ENCODE peak calls at places on chromosomes 2 and 18, in ten cellular contexts. One of them, this sample, is unnamed.

GRCh38 chr2:159256159-159256558 is 30.3 kb downstream of the WDSUB1 start:
- DNase-seq in WTC11: no peak
- DNase-seq in B cell: no peak
- DNase-seq in HT-29: no peak
- DNase-seq in GM23248: no peak
- DNase-seq in myocyte: no peak
- DNase-seq in foreskin fibroblast: peak; percentile 80
- DNase-seq in activated naive CD4-positive, alpha-beta T cell treated with anti-CD3 and anti-CD28 coated beads for 36 hours: no peak
- DNase-seq in NB4: no peak
- DNase-seq in ureter: no peak
- DNase-seq in this sample: no peak

GRCh38 chr2:2653221-2653620 is 322.1 kb upstream of the MYT1L start:
- DNase-seq in activated naive CD4-positive, alpha-beta T cell treated with anti-CD3 and anti-CD28 coated beads for 36 hours: no peak
- DNase-seq in ureter: no peak
- DNase-seq in myocyte: no peak
- DNase-seq in NB4: no peak
- DNase-seq in WTC11: no peak
- DNase-seq in GM23248: no peak
- DNase-seq in B cell: no peak
- DNase-seq in HT-29: no peak
- DNase-seq in foreskin fibroblast: no peak
- DNase-seq in this sample: no peak

GRCh38 chr2:188414869-188415753 is 123.4 kb downstream of the GULP1 start:
- DNase-seq in GM23248: peak; percentile 6
- DNase-seq in HT-29: no peak
- DNase-seq in foreskin fibroblast: peak; percentile 21
- DNase-seq in WTC11: no peak
- DNase-seq in NB4: no peak
- DNase-seq in activated naive CD4-positive, alpha-beta T cell treated with anti-CD3 and anti-CD28 coated beads for 36 hours: no peak
- DNase-seq in ureter: no peak
- DNase-seq in myocyte: no peak
- DNase-seq in B cell: no peak
- DNase-seq in this sample: no peak

GRCh38 chr2:224211821-224212220 is 172.7 kb upstream of the SERPINE2 start:
- DNase-seq in B cell: no peak
- DNase-seq in activated naive CD4-positive, alpha-beta T cell treated with anti-CD3 and anti-CD28 coated beads for 36 hours: no peak
- DNase-seq in foreskin fibroblast: no peak
- DNase-seq in WTC11: no peak
- DNase-seq in ureter: no peak
- DNase-seq in NB4: no peak
- DNase-seq in GM23248: peak; percentile 6
- DNase-seq in myocyte: no peak
- DNase-seq in HT-29: no peak
- DNase-seq in this sample: no peak

GRCh38 chr2:129753261-129753660 is 226.2 kb upstream of the RAB6C start:
- DNase-seq in myocyte: no peak
- DNase-seq in GM23248: no peak
- DNase-seq in WTC11: no peak
- DNase-seq in foreskin fibroblast: no peak
- DNase-seq in B cell: no peak
- DNase-seq in NB4: no peak
- DNase-seq in ureter: no peak
- DNase-seq in activated naive CD4-positive, alpha-beta T cell treated with anti-CD3 and anti-CD28 coated beads for 36 hours: no peak
- DNase-seq in HT-29: no peak
- DNase-seq in this sample: no peak

GRCh38 chr2:187055463-187055862 is 206.5 kb upstream of the ZSWIM2 start:
- DNase-seq in NB4: peak; percentile 32
- DNase-seq in B cell: no peak
- DNase-seq in foreskin fibroblast: peak; percentile 25
- DNase-seq in activated naive CD4-positive, alpha-beta T cell treated with anti-CD3 and anti-CD28 coated beads for 36 hours: no peak
- DNase-seq in HT-29: peak; percentile 6
- DNase-seq in ureter: no peak
- DNase-seq in GM23248: no peak
- DNase-seq in WTC11: no peak
- DNase-seq in myocyte: peak; percentile 16
- DNase-seq in this sample: no peak

GRCh38 chr2:13193900-13194299 is 477.2 kb downstream of the TRIB2 start:
- DNase-seq in foreskin fibroblast: peak; percentile 1
- DNase-seq in NB4: peak; percentile 49
- DNase-seq in activated naive CD4-positive, alpha-beta T cell treated with anti-CD3 and anti-CD28 coated beads for 36 hours: no peak
- DNase-seq in myocyte: peak; percentile 43
- DNase-seq in B cell: no peak
- DNase-seq in WTC11: no peak
- DNase-seq in ureter: no peak
- DNase-seq in HT-29: no peak
- DNase-seq in GM23248: peak; percentile 54
- DNase-seq in this sample: no peak

GRCh38 chr18:45774065-45774521 is 50.1 kb downstream of the SLC14A1 start:
- DNase-seq in B cell: no peak
- DNase-seq in myocyte: peak; percentile 31
- DNase-seq in activated naive CD4-positive, alpha-beta T cell treated with anti-CD3 and anti-CD28 coated beads for 36 hours: no peak
- DNase-seq in GM23248: peak; percentile 54
- DNase-seq in NB4: peak; percentile 57
- DNase-seq in WTC11: no peak
- DNase-seq in HT-29: peak; percentile 61
- DNase-seq in ureter: no peak
- DNase-seq in foreskin fibroblast: peak; percentile 48
- DNase-seq in this sample: no peak

GRCh38 chr2:55047677-55048299 is 2.5 kb downstream of the RTN4 start:
- DNase-seq in myocyte: peak; percentile 61
- DNase-seq in HT-29: peak; percentile 76
- DNase-seq in ureter: no peak
- DNase-seq in NB4: peak; percentile 88
- DNase-seq in WTC11: no peak
- DNase-seq in activated naive CD4-positive, alpha-beta T cell treated with anti-CD3 and anti-CD28 coated beads for 36 hours: no peak
- DNase-seq in foreskin fibroblast: peak; percentile 46
- DNase-seq in B cell: peak; percentile 27
- DNase-seq in GM23248: peak; percentile 73
- DNase-seq in this sample: peak; percentile 63

GRCh38 chr2:102585704-102586404 is 33.5 kb upstream of the SLC9A2 start:
- DNase-seq in NB4: no peak
- DNase-seq in B cell: no peak
- DNase-seq in HT-29: no peak
- DNase-seq in WTC11: no peak
- DNase-seq in foreskin fibroblast: no peak
- DNase-seq in myocyte: peak; percentile 16
- DNase-seq in activated naive CD4-positive, alpha-beta T cell treated with anti-CD3 and anti-CD28 coated beads for 36 hours: no peak
- DNase-seq in ureter: no peak
- DNase-seq in GM23248: no peak
- DNase-seq in this sample: no peak

GRCh38 chr2:170425291-170425751 is 247.4 kb downstream of the MYO3B start:
- DNase-seq in B cell: no peak
- DNase-seq in NB4: peak; percentile 76
- DNase-seq in activated naive CD4-positive, alpha-beta T cell treated with anti-CD3 and anti-CD28 coated beads for 36 hours: no peak
- DNase-seq in ureter: no peak
- DNase-seq in foreskin fibroblast: peak; percentile 62
- DNase-seq in WTC11: no peak
- DNase-seq in GM23248: peak; percentile 72
- DNase-seq in HT-29: peak; percentile 48
- DNase-seq in myocyte: peak; percentile 9
- DNase-seq in this sample: peak; percentile 55

GRCh38 chr2:133591164-133591563 is 22.9 kb upstream of the NCKAP5 start:
- DNase-seq in HT-29: no peak
- DNase-seq in myocyte: peak; percentile 77
- DNase-seq in activated naive CD4-positive, alpha-beta T cell treated with anti-CD3 and anti-CD28 coated beads for 36 hours: no peak
- DNase-seq in NB4: no peak
- DNase-seq in WTC11: no peak
- DNase-seq in B cell: no peak
- DNase-seq in GM23248: peak; percentile 30
- DNase-seq in ureter: peak; percentile 64
- DNase-seq in foreskin fibroblast: no peak
- DNase-seq in this sample: no peak

GRCh38 chr2:146927080-146927714 is 917.6 kb upstream of the ACVR2A start:
- DNase-seq in ureter: peak; percentile 57
- DNase-seq in myocyte: peak; percentile 81
- DNase-seq in B cell: no peak
- DNase-seq in NB4: peak; percentile 28
- DNase-seq in HT-29: peak; percentile 84
- DNase-seq in WTC11: peak; percentile 71
- DNase-seq in activated naive CD4-positive, alpha-beta T cell treated with anti-CD3 and anti-CD28 coated beads for 36 hours: peak; percentile 9
- DNase-seq in foreskin fibroblast: peak; percentile 92
- DNase-seq in GM23248: peak; percentile 82
- DNase-seq in this sample: peak; percentile 15

GRCh38 chr2:230869691-230870543 is 5.2 kb downstream of the ITM2C start:
- DNase-seq in WTC11: no peak
- DNase-seq in HT-29: no peak
- DNase-seq in NB4: no peak
- DNase-seq in B cell: no peak
- DNase-seq in GM23248: no peak
- DNase-seq in ureter: peak; percentile 45
- DNase-seq in activated naive CD4-positive, alpha-beta T cell treated with anti-CD3 and anti-CD28 coated beads for 36 hours: no peak
- DNase-seq in myocyte: no peak
- DNase-seq in foreskin fibroblast: no peak
- DNase-seq in this sample: no peak

GRCh38 chr2:216474925-216475670 is 23.5 kb upstream of the RPL37A start:
- DNase-seq in foreskin fibroblast: no peak
- DNase-seq in HT-29: no peak
- DNase-seq in activated naive CD4-positive, alpha-beta T cell treated with anti-CD3 and anti-CD28 coated beads for 36 hours: peak; percentile 67
- DNase-seq in NB4: peak; percentile 64
- DNase-seq in ureter: no peak
- DNase-seq in WTC11: no peak
- DNase-seq in myocyte: no peak
- DNase-seq in GM23248: no peak
- DNase-seq in B cell: no peak
- DNase-seq in this sample: no peak

GRCh38 chr2:234863043-234863934 is 88.5 kb upstream of the SH3BP4 start:
- DNase-seq in ureter: no peak
- DNase-seq in foreskin fibroblast: peak; percentile 32
- DNase-seq in activated naive CD4-positive, alpha-beta T cell treated with anti-CD3 and anti-CD28 coated beads for 36 hours: no peak
- DNase-seq in myocyte: peak; percentile 22
- DNase-seq in HT-29: no peak
- DNase-seq in WTC11: no peak
- DNase-seq in NB4: no peak
- DNase-seq in B cell: no peak
- DNase-seq in GM23248: peak; percentile 81
- DNase-seq in this sample: no peak

GRCh38 chr2:146124741-146125140 is 1604.8 kb upstream of the ZEB2 start:
- DNase-seq in myocyte: peak; percentile 58
- DNase-seq in NB4: peak; percentile 16
- DNase-seq in HT-29: no peak
- DNase-seq in foreskin fibroblast: peak; percentile 64
- DNase-seq in B cell: no peak
- DNase-seq in WTC11: no peak
- DNase-seq in activated naive CD4-positive, alpha-beta T cell treated with anti-CD3 and anti-CD28 coated beads for 36 hours: no peak
- DNase-seq in ureter: no peak
- DNase-seq in GM23248: peak; percentile 48
- DNase-seq in this sample: peak; percentile 87

GRCh38 chr2:183186766-183187165 is 62.5 kb downstream of the NUP35 start:
- DNase-seq in WTC11: no peak
- DNase-seq in foreskin fibroblast: no peak
- DNase-seq in HT-29: no peak
- DNase-seq in B cell: no peak
- DNase-seq in myocyte: no peak
- DNase-seq in activated naive CD4-positive, alpha-beta T cell treated with anti-CD3 and anti-CD28 coated beads for 36 hours: no peak
- DNase-seq in ureter: no peak
- DNase-seq in GM23248: no peak
- DNase-seq in NB4: no peak
- DNase-seq in this sample: no peak

GRCh38 chr2:182558564-182558963 is 131.7 kb upstream of the PDE1A start:
- DNase-seq in GM23248: no peak
- DNase-seq in NB4: no peak
- DNase-seq in foreskin fibroblast: no peak
- DNase-seq in activated naive CD4-positive, alpha-beta T cell treated with anti-CD3 and anti-CD28 coated beads for 36 hours: no peak
- DNase-seq in HT-29: no peak
- DNase-seq in WTC11: no peak
- DNase-seq in B cell: no peak
- DNase-seq in myocyte: no peak
- DNase-seq in ureter: no peak
- DNase-seq in this sample: no peak

GRCh38 chr18:22883189-22883588 is 49.9 kb upstream of the RBBP8 start:
- DNase-seq in ureter: no peak
- DNase-seq in foreskin fibroblast: no peak
- DNase-seq in WTC11: no peak
- DNase-seq in B cell: no peak
- DNase-seq in HT-29: no peak
- DNase-seq in myocyte: no peak
- DNase-seq in GM23248: no peak
- DNase-seq in activated naive CD4-positive, alpha-beta T cell treated with anti-CD3 and anti-CD28 coated beads for 36 hours: no peak
- DNase-seq in NB4: no peak
- DNase-seq in this sample: no peak

GRCh38 chr2:31598694-31599093 is 18.0 kb upstream of the SRD5A2 start:
- DNase-seq in activated naive CD4-positive, alpha-beta T cell treated with anti-CD3 and anti-CD28 coated beads for 36 hours: no peak
- DNase-seq in WTC11: no peak
- DNase-seq in myocyte: no peak
- DNase-seq in ureter: no peak
- DNase-seq in GM23248: no peak
- DNase-seq in NB4: no peak
- DNase-seq in foreskin fibroblast: no peak
- DNase-seq in B cell: no peak
- DNase-seq in HT-29: no peak
- DNase-seq in this sample: no peak